ENCODE peak calls at places on chromosome X, in six cellular contexts. One of them, this sample, is unnamed. For H3K4me1, the result is how much of the 10 kb centered on the place peaks cover.

GRCh38 chrX:31546130-31546529 is 474.3 kb upstream of the FTHL17 start:
- DNase-seq in tibial nerve: no peak
- DNase-seq in transverse colon: no peak
- DNase-seq in IMR-90: peak
- DNase-seq in mesendoderm: peak
- DNase-seq in cardiac muscle cell: no peak
- DNase-seq in this sample: no peak

GRCh38 chrX:111447298-111447697 is 35.3 kb upstream of the DCX start:
- DNase-seq in tibial nerve: no peak
- DNase-seq in transverse colon: no peak
- DNase-seq in IMR-90: no peak
- DNase-seq in mesendoderm: peak
- DNase-seq in cardiac muscle cell: peak
- DNase-seq in this sample: peak

GRCh38 chrX:78710146-78710545 is 37.4 kb upstream of the LPAR4 start:
- DNase-seq in tibial nerve: no peak
- DNase-seq in transverse colon: no peak
- DNase-seq in IMR-90: peak
- DNase-seq in mesendoderm: no peak
- DNase-seq in cardiac muscle cell: no peak
- DNase-seq in this sample: no peak

GRCh38 chrX:132568291-132568690 is 79.5 kb upstream of the MBNL3 start:
- DNase-seq in tibial nerve: no peak
- DNase-seq in transverse colon: no peak
- DNase-seq in IMR-90: no peak
- DNase-seq in mesendoderm: no peak
- DNase-seq in cardiac muscle cell: no peak
- DNase-seq in this sample: no peak

GRCh38 chrX:119218198-119218597 is 17.9 kb upstream of the PGRMC1 start:
- DNase-seq in tibial nerve: no peak
- DNase-seq in transverse colon: no peak
- DNase-seq in IMR-90: peak
- DNase-seq in mesendoderm: no peak
- DNase-seq in cardiac muscle cell: peak
- DNase-seq in this sample: no peak

GRCh38 chrX:47497274-47497673 is 14.3 kb upstream of the ZNF41 start:
- DNase-seq in tibial nerve: no peak
- DNase-seq in transverse colon: no peak
- DNase-seq in IMR-90: peak
- DNase-seq in mesendoderm: no peak
- DNase-seq in cardiac muscle cell: no peak
- DNase-seq in this sample: peak

GRCh38 chrX:106874075-106874474 is 29.1 kb downstream of the RIPPLY1 start:
- DNase-seq in tibial nerve: no peak
- DNase-seq in transverse colon: no peak
- DNase-seq in IMR-90: peak
- DNase-seq in mesendoderm: peak
- DNase-seq in cardiac muscle cell: peak
- DNase-seq in this sample: peak

GRCh38 chrX:34619920-34620319 is 37.2 kb downstream of the TMEM47 start:
- DNase-seq in tibial nerve: no peak
- DNase-seq in transverse colon: no peak
- DNase-seq in IMR-90: no peak
- DNase-seq in mesendoderm: no peak
- DNase-seq in cardiac muscle cell: no peak
- DNase-seq in this sample: no peak

GRCh38 chrX:39261446-39262147 is 460.3 kb downstream of the MID1IP1 start:
- DNase-seq in tibial nerve: no peak
- DNase-seq in transverse colon: no peak
- DNase-seq in IMR-90: no peak
- DNase-seq in mesendoderm: peak
- DNase-seq in cardiac muscle cell: peak
- DNase-seq in this sample: peak

GRCh38 chrX:133215747-133216146 is 2.4 kb downstream of the TFDP3 start:
- DNase-seq in tibial nerve: no peak
- DNase-seq in transverse colon: peak
- DNase-seq in IMR-90: peak
- DNase-seq in mesendoderm: peak
- DNase-seq in cardiac muscle cell: peak
- DNase-seq in this sample: peak

GRCh38 chrX:106585478-106585877 is 26.3 kb upstream of the RADX start:
- DNase-seq in tibial nerve: no peak
- DNase-seq in transverse colon: no peak
- DNase-seq in IMR-90: no peak
- DNase-seq in mesendoderm: no peak
- DNase-seq in cardiac muscle cell: no peak
- DNase-seq in this sample: peak

GRCh38 chrX:111376897-111377601 is 34.9 kb downstream of the DCX start:
- DNase-seq in tibial nerve: no peak
- DNase-seq in transverse colon: no peak
- DNase-seq in IMR-90: no peak
- DNase-seq in mesendoderm: peak
- DNase-seq in cardiac muscle cell: peak
- DNase-seq in this sample: no peak

GRCh38 chrX:152915541-152916241 is 17.8 kb downstream of the ZNF185 start:
- DNase-seq in tibial nerve: no peak
- DNase-seq in transverse colon: no peak
- DNase-seq in IMR-90: peak
- DNase-seq in mesendoderm: peak
- DNase-seq in cardiac muscle cell: peak
- DNase-seq in this sample: peak

GRCh38 chrX:13432776-13433605 is 113.1 kb upstream of the ATXN3L start:
- DNase-seq in tibial nerve: no peak
- DNase-seq in transverse colon: no peak
- DNase-seq in IMR-90: peak
- DNase-seq in mesendoderm: no peak
- DNase-seq in cardiac muscle cell: no peak
- DNase-seq in this sample: no peak

GRCh38 chrX:18010251-18010650 is 149.2 kb upstream of the RAI2 start:
- DNase-seq in tibial nerve: no peak
- DNase-seq in transverse colon: no peak
- DNase-seq in IMR-90: no peak
- DNase-seq in mesendoderm: no peak
- DNase-seq in cardiac muscle cell: no peak
- DNase-seq in this sample: peak

GRCh38 chrX:104565791-104566687 is at the start of gene IL1RAPL2:
- DNase-seq in tibial nerve: no peak
- DNase-seq in transverse colon: peak
- DNase-seq in IMR-90: no peak
- DNase-seq in mesendoderm: peak
- DNase-seq in cardiac muscle cell: peak
- DNase-seq in this sample: peak

GRCh38 chrX:63652086-63652775 is 132.8 kb downstream of the ARHGEF9 start:
- DNase-seq in tibial nerve: no peak
- DNase-seq in transverse colon: no peak
- DNase-seq in IMR-90: peak
- DNase-seq in mesendoderm: no peak
- DNase-seq in cardiac muscle cell: no peak
- DNase-seq in this sample: no peak

GRCh38 chrX:34559325-34559724 is 97.8 kb downstream of the TMEM47 start:
- DNase-seq in tibial nerve: no peak
- DNase-seq in transverse colon: no peak
- DNase-seq in IMR-90: peak
- DNase-seq in mesendoderm: no peak
- DNase-seq in cardiac muscle cell: no peak
- DNase-seq in this sample: no peak

GRCh38 chrX:11257711-11258110 is 35.5 kb upstream of the AMELX start:
- DNase-seq in tibial nerve: no peak
- DNase-seq in transverse colon: no peak
- DNase-seq in IMR-90: no peak
- DNase-seq in mesendoderm: no peak
- DNase-seq in cardiac muscle cell: no peak
- DNase-seq in this sample: no peak

GRCh38 chrX:123675154-123675553 is 57.7 kb downstream of the THOC2 start:
- DNase-seq in tibial nerve: no peak
- DNase-seq in transverse colon: no peak
- DNase-seq in IMR-90: no peak
- DNase-seq in mesendoderm: no peak
- DNase-seq in cardiac muscle cell: no peak
- DNase-seq in this sample: peak

GRCh38 chrX:123450217-123450616 is 266.1 kb downstream of the GRIA3 start:
- DNase-seq in tibial nerve: no peak
- DNase-seq in transverse colon: no peak
- DNase-seq in IMR-90: peak
- DNase-seq in mesendoderm: peak
- DNase-seq in cardiac muscle cell: peak
- DNase-seq in this sample: peak

GRCh38 chrX:13498220-13498619 is 71.2 kb upstream of the EGFL6 start:
- DNase-seq in tibial nerve: no peak
- DNase-seq in transverse colon: no peak
- DNase-seq in IMR-90: no peak
- DNase-seq in mesendoderm: no peak
- DNase-seq in cardiac muscle cell: no peak
- DNase-seq in this sample: no peak

GRCh38 chrX:17689971-17690409 is 47.3 kb upstream of the SCML1 start:
- DNase-seq in tibial nerve: no peak
- DNase-seq in transverse colon: peak
- DNase-seq in IMR-90: peak
- DNase-seq in mesendoderm: peak
- DNase-seq in cardiac muscle cell: peak
- DNase-seq in this sample: peak

GRCh38 chrX:37888010-37888409 is 40.6 kb upstream of the DYNLT3 start:
- DNase-seq in tibial nerve: no peak
- DNase-seq in transverse colon: no peak
- DNase-seq in IMR-90: no peak
- DNase-seq in mesendoderm: no peak
- DNase-seq in cardiac muscle cell: no peak
- DNase-seq in this sample: no peak

GRCh38 chrX:136867096-136867491 is 13.4 kb downstream of the RBMX start:
- DNase-seq in tibial nerve: no peak
- DNase-seq in transverse colon: no peak
- DNase-seq in IMR-90: peak
- DNase-seq in mesendoderm: no peak
- DNase-seq in cardiac muscle cell: no peak
- DNase-seq in this sample: no peak

GRCh38 chrX:15500497-15500966 is at the start of gene BMX:
- DNase-seq in tibial nerve: no peak
- DNase-seq in transverse colon: no peak
- DNase-seq in IMR-90: no peak
- DNase-seq in mesendoderm: no peak
- DNase-seq in cardiac muscle cell: no peak
- DNase-seq in this sample: no peak

DNA sequence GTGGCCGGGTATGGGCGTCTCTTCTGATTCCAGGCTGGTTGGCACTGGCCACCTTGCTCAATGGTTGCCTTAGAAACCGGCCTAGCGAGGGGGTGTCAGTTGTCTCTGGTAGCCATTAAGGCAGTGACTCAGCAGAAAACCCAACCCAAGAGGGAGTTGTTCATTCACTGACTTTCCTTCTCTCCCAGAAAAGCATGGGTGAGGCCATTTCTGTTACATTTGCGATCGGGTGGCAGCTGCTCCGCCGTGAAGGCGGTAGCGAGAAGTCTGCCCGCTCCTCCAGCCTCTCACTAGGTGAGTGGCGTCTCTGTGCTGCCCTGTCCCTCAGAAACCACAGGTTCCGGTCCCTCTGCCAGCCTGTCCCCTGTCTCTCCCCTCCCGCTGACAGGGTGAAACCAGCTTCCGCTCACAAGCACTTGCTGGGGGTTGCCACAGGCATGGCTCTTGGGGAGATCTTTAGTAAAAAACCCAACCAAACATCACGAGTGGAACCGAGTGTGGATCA is 17.4 kb downstream of the IRAK1 start:
- DNase-seq in tibial nerve: peak
- DNase-seq in transverse colon: peak
- DNase-seq in IMR-90: peak
- DNase-seq in mesendoderm: peak
- DNase-seq in cardiac muscle cell: no peak
- DNase-seq in this sample: no peak
- H3K27ac ChIP-seq in tibial nerve: no peak
- H3K27ac ChIP-seq in transverse colon: peak
- H3K27ac ChIP-seq in IMR-90: peak
- H3K27ac ChIP-seq in mesendoderm: no peak
- H3K27ac ChIP-seq in cardiac muscle cell: no peak
- H3K27ac ChIP-seq in this sample: peak

GRCh38 chrX:3713225-3713936 is at the start of gene PRKX:
- DNase-seq in tibial nerve: no peak
- DNase-seq in transverse colon: peak
- DNase-seq in IMR-90: peak
- DNase-seq in mesendoderm: peak
- DNase-seq in cardiac muscle cell: peak
- DNase-seq in this sample: peak

GRCh38 chrX:3713937-3714434 is 537 bp upstream of the PRKX start:
- DNase-seq in tibial nerve: no peak
- DNase-seq in transverse colon: peak
- DNase-seq in IMR-90: no peak
- DNase-seq in mesendoderm: peak
- DNase-seq in cardiac muscle cell: no peak
- DNase-seq in this sample: no peak

GRCh38 chrX:3712080-3712869 is 1.2 kb downstream of the PRKX start:
- DNase-seq in tibial nerve: no peak
- DNase-seq in transverse colon: peak
- DNase-seq in IMR-90: peak
- DNase-seq in mesendoderm: peak
- DNase-seq in cardiac muscle cell: peak
- DNase-seq in this sample: peak

GRCh38 chrX:3712870-3713224 is 602 bp downstream of the PRKX start:
- DNase-seq in tibial nerve: no peak
- DNase-seq in transverse colon: peak
- DNase-seq in IMR-90: no peak
- DNase-seq in mesendoderm: peak
- DNase-seq in cardiac muscle cell: no peak
- DNase-seq in this sample: peak

DNA sequence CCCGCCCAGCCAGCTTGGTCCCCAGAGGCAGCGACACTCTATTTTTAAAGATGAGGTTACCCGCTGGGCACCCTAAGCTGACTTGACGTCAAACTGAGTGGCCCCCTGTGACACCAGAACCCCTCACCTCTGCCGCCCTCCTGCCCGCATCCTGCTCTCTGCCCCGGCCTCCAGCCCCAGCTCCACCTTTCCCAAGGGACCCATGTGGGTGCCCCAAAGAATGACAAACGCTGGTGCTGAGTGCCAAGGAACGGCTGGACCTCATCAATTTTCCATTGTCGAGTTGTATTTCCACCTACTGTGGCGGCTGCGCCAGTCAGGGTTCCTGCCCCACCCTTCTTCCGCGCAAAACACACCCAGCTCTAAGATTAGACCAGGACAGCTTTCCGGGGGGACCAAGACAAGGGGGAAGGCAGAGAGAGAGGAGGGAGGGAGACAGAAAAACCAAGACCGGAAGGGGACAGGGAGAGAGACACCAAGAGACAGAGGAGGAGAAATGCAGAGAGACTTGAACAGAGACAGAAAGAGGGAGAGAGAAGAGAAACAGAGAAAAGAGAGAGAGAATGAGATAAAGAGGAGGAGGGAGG is 2.0 kb downstream of the PRKX start:
- DNase-seq in tibial nerve: no peak
- DNase-seq in transverse colon: peak
- DNase-seq in IMR-90: no peak
- DNase-seq in mesendoderm: no peak
- DNase-seq in cardiac muscle cell: no peak
- DNase-seq in this sample: peak
- H3K4me3 ChIP-seq in tibial nerve: peak
- H3K4me3 ChIP-seq in transverse colon: peak
- H3K4me3 ChIP-seq in IMR-90: peak
- H3K4me3 ChIP-seq in mesendoderm: no peak
- H3K4me3 ChIP-seq in cardiac muscle cell: peak
- H3K4me3 ChIP-seq in this sample: peak

GRCh38 chrX:49197543-49198087 is 2.4 kb downstream of the SYP start:
- DNase-seq in tibial nerve: no peak
- DNase-seq in transverse colon: no peak
- DNase-seq in IMR-90: no peak
- DNase-seq in mesendoderm: no peak
- DNase-seq in cardiac muscle cell: no peak
- DNase-seq in this sample: no peak
- H3K4me1 ChIP-seq in tibial nerve: under half
- H3K4me1 ChIP-seq in transverse colon: under half
- H3K4me1 ChIP-seq in IMR-90: under half
- H3K4me1 ChIP-seq in mesendoderm: under half
- H3K4me1 ChIP-seq in cardiac muscle cell: under half
- H3K4me1 ChIP-seq in this sample: under half

GRCh38 chrX:48694776-48695523 is 1.6 kb upstream of the SUV39H1 start:
- DNase-seq in tibial nerve: no peak
- DNase-seq in transverse colon: no peak
- DNase-seq in IMR-90: no peak
- DNase-seq in mesendoderm: no peak
- DNase-seq in cardiac muscle cell: no peak
- DNase-seq in this sample: no peak
- H3K27ac ChIP-seq in tibial nerve: peak
- H3K27ac ChIP-seq in transverse colon: no peak
- H3K27ac ChIP-seq in IMR-90: no peak
- H3K27ac ChIP-seq in mesendoderm: no peak
- H3K27ac ChIP-seq in cardiac muscle cell: no peak
- H3K27ac ChIP-seq in this sample: peak